ENCODE peak calls at places on chromosomes 16 and 17, in five cellular contexts. T, M, O, Z and I are unnamed samples.

GRCh38 chr16:88700636-88701482 is 5.3 kb downstream of the RNF166 start:
- DNase-seq in O (peak), M (peak), Z (peak), T (peak), I (no peak)

GRCh38 chr17:82168568-82168967 is 44.1 kb downstream of the CCDC57 start:
- DNase-seq in M (no peak), T (no peak), O (no peak), Z (no peak), I (no peak)

GRCh38 chr17:78366109-78366848 is 6.4 kb upstream of the SOCS3 start:
- DNase-seq in Z (no peak), T (no peak), O (no peak), M (no peak), I (no peak)

GRCh38 chr17:36877774-36878173 is 59.5 kb upstream of the LHX1 start:
- DNase-seq in Z (no peak), T (no peak), O (peak), M (no peak), I (peak)

GRCh38 chr16:57432989-57433388 is 14.2 kb downstream of the CIAPIN1 start:
- DNase-seq in T (no peak), M (no peak), O (no peak), Z (no peak), I (no peak)

GRCh38 chr17:42553866-42554249 is 1.1 kb downstream of the HSD17B1 start:
- DNase-seq in T (no peak), M (no peak), O (peak), Z (no peak), I (peak)

GRCh38 chr17:42233994-42234393 is 39.7 kb upstream of the GHDC start:
- DNase-seq in O (no peak), Z (no peak), T (no peak), M (no peak), I (no peak)

GRCh38 chr16:2839650-2840450 is 9.7 kb downstream of the ZG16B start:
- DNase-seq in O (no peak), M (no peak), Z (no peak), T (no peak), I (no peak)

GRCh38 chr16:4847774-4848587 is 700 bp downstream of the UBN1 start:
- DNase-seq in M (no peak), O (peak), Z (peak), T (no peak), I (peak)

GRCh38 chr17:70138309-70138865 is 30.9 kb upstream of the KCNJ2 start:
- DNase-seq in T (no peak), Z (peak), M (no peak), O (peak), I (no peak)

GRCh38 chr16:54077412-54077821 is 209.2 kb downstream of the IRX3 start:
- DNase-seq in M (no peak), T (no peak), O (peak), Z (peak), I (peak)

GRCh38 chr17:57422574-57423164 is 166.3 kb downstream of the MSI2 start:
- DNase-seq in O (peak), T (no peak), Z (peak), M (peak), I (peak)

GRCh38 chr16:87293990-87294389 is 23.2 kb downstream of the C16orf95 start:
- DNase-seq in Z (no peak), O (no peak), T (no peak), M (no peak), I (no peak)

GRCh38 chr16:54402873-54403272 is 116.3 kb upstream of the IRX3 start:
- DNase-seq in M (no peak), Z (no peak), T (no peak), O (no peak), I (no peak)

GRCh38 chr16:29995330-29995910 is at the start of gene HIRIP3:
- DNase-seq in M (peak), Z (peak), O (peak), T (no peak), I (peak)

GRCh38 chr17:60421273-60422161 is 772 bp upstream of the CHCT1 start:
- DNase-seq in Z (no peak), M (peak), O (peak), T (no peak), I (no peak)

GRCh38 chr16:64952177-64952576 is 169.7 kb downstream of the CDH11 start:
- DNase-seq in M (no peak), T (peak), Z (peak), O (peak), I (peak)

GRCh38 chr17:50056217-50056960 is 479 bp downstream of the ITGA3 start:
- DNase-seq in M (no peak), T (no peak), O (peak), Z (peak), I (peak)

GRCh38 chr16:81451753-81452680 is 7.4 kb downstream of the CMIP start:
- DNase-seq in T (no peak), Z (no peak), M (no peak), O (no peak), I (no peak)

GRCh38 chr16:73161977-73162376 is 114.0 kb upstream of the ZFHX3 start:
- DNase-seq in Z (no peak), M (no peak), O (no peak), T (no peak), I (no peak)

GRCh38 chr16:48393843-48394703 is 8.9 kb upstream of the SIAH1 start:
- DNase-seq in M (no peak), O (peak), Z (no peak), T (no peak), I (no peak)

GRCh38 chr17:3890082-3890892 is 2.6 kb downstream of the CAMKK1 start:
- DNase-seq in M (peak), O (peak), Z (peak), T (peak), I (peak)

GRCh38 chr17:69725125-69725524 is 310.6 kb downstream of the MAP2K6 start:
- DNase-seq in O (no peak), M (no peak), T (no peak), Z (no peak), I (no peak)

GRCh38 chr16:17117906-17118577 is 352.7 kb downstream of the XYLT1 start:
- DNase-seq in Z (no peak), M (no peak), T (no peak), O (no peak), I (no peak)

GRCh38 chr16:53740933-53741531 is 37.1 kb downstream of the FTO start:
- DNase-seq in Z (no peak), O (no peak), T (no peak), M (no peak), I (no peak)

GRCh38 chr17:61230461-61230860 is 169.2 kb upstream of the TBX2 start:
- DNase-seq in M (no peak), O (no peak), T (no peak), Z (no peak), I (no peak)

GRCh38 chr17:58006563-58006923 is 503 bp downstream of the SRSF1 start:
- DNase-seq in M (peak), O (peak), T (no peak), Z (peak), I (peak)

GRCh38 chr17:35892091-35892637 is 12.0 kb upstream of the CCL5 start:
- DNase-seq in O (peak), M (no peak), Z (no peak), T (no peak), I (peak)

GRCh38 chr17:43772877-43773648 is 5.7 kb downstream of the DUSP3 start:
- DNase-seq in O (no peak), Z (no peak), T (no peak), M (peak), I (no peak)

GRCh38 chr16:73949574-73950348 is 346.9 kb upstream of the PSMD7 start:
- DNase-seq in M (no peak), Z (peak), T (peak), O (peak), I (peak)

GRCh38 chr17:1485748-1486376 is 6.6 kb downstream of the MYO1C start:
- DNase-seq in T (no peak), O (peak), M (no peak), Z (peak), I (peak)

DNA sequence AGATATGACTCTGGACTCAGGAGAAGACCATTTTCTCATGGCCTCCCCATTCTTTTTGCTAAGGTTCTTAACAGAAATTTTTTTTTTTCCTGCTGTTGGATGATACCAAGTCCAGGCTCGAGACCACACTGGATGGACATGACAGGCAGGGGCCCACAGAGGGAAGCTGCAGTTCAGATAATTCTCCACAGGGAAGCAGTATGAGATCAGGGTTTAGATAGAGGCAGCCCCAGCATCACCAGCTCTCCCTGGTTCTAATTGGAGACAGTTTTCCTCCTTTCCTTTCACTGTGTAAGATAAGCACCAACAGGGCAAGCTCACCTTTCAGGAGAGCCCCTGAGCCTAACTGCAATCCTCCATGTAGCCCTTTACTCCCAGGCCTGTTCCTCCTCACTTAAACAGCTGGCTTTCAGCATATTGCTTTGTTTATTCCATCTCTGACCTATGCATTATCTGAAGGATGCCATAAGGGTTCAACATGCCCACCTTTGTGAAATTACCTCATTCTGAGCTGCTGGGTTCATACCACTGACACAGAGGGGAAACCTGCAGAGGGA is 108.1 kb downstream of the SNX11 start:
- DNase-seq in Z (peak), O (peak), M (no peak), T (no peak), I (peak)
- TF ChIP-seq CTCF in Z (peak), O (peak), M (no peak), T (peak), I (peak)

GRCh38 chr16:19753815-19754643 is 36.0 kb downstream of the IQCK start:
- DNase-seq in T (no peak), M (no peak), O (peak), Z (peak), I (no peak)
- TF ChIP-seq CTCF in T (no peak), M (no peak), O (no peak), Z (no peak), I (no peak)

DNA sequence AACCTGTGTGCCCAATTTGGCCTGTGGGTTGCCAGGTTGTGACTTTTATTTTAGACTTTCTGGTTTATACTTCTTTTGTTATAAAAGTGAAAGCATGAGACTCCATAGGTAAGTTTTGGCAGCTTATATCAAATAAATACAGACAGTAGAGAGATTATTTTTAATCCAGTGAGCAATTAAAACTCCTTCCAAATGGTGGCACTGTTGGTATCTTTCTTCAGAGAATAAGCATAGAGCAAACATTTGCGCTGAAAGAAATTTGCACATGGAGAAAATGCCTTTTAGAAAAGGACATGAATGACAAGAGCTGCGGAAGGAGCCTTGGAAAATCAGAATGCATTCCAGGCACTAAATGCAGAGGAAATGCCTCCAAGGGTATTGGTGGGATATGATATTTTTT is 46.1 kb upstream of the DNAJA2 start:
- DNase-seq in O (peak), Z (no peak), M (no peak), T (no peak), I (peak)
- TF ChIP-seq CTCF in O (peak), Z (peak), M (no peak), T (no peak), I (no peak)

DNA sequence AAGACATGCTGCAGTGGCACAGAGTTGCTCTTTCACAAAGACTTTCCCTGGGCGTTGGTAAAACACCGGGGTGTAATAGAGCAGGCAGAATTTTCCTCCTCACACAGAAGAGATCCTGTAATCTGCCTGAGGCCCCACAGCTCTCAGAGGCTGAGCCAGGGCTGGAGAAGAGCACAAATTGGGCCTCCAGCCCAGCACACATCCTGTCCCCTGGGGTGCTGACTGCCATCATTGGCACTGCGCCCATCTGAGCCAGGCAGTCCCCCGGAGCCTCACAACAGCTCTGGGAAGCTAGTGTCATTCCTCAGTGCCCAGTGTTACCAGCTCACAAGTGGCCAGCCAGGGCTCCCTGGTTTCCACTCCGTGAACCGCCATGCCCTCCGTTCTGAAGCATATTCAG is 119.4 kb downstream of the SOCS1 start:
- DNase-seq in O (peak), T (no peak), Z (peak), M (no peak), I (peak)
- TF ChIP-seq CTCF in O (no peak), T (no peak), Z (no peak), M (no peak), I (no peak)

GRCh38 chr17:40440166-40440565 is 3.1 kb upstream of the IGFBP4 start:
- DNase-seq in Z (no peak), O (no peak), T (no peak), M (no peak), I (no peak)

GRCh38 chr17:40443988-40444899 is 994 bp downstream of the IGFBP4 start:
- DNase-seq in T (no peak), O (peak), Z (no peak), M (no peak), I (no peak)

GRCh38 chr17:40442392-40443195 is 656 bp upstream of the IGFBP4 start:
- DNase-seq in T (no peak), O (peak), M (no peak), Z (no peak), I (no peak)

GRCh38 chr17:40445769-40446468 is 2.7 kb downstream of the IGFBP4 start:
- DNase-seq in O (peak), M (no peak), Z (no peak), T (no peak), I (no peak)

GRCh38 chr17:40443196-40443987 is at the start of gene IGFBP4:
- DNase-seq in Z (peak), T (no peak), O (peak), M (no peak), I (peak)
- TF ChIP-seq CTCF in Z (peak), T (peak), O (no peak), M (peak), I (no peak)

GRCh38 chr16:68367034-68367433 is 56.2 kb downstream of the PRMT7 start:
- DNase-seq in Z (peak), O (peak), M (no peak), T (no peak), I (peak)
- TF ChIP-seq CTCF in Z (peak), O (peak), M (no peak), T (no peak), I (peak)

DNA sequence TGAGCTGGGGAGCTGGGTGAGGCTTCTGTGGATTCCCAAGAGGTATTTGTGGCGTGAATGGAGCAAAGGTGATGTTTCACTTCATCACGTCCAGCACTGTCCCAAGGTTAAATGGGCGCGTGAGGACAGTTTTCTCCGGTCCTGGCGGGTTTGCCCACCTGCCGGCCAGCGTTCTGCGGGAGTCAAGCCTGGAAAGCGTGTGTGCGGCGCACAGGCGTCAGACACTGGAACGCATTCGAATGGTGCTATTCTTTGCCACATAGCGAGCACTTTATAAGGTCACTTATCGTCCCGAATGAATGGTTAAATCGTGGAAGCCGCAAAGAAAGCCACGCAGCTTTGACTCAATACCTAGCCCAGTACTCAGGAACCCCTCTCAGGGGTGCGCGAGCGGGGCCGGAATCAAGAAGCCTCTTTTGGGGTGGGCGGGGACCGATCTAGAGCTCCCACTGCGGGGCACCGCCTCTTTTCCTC is 446 bp upstream of the PSMD11 start:
- DNase-seq in O (no peak), Z (no peak), M (no peak), T (no peak), I (no peak)
- TF ChIP-seq CTCF in O (no peak), Z (no peak), M (no peak), T (no peak), I (no peak)

DNA sequence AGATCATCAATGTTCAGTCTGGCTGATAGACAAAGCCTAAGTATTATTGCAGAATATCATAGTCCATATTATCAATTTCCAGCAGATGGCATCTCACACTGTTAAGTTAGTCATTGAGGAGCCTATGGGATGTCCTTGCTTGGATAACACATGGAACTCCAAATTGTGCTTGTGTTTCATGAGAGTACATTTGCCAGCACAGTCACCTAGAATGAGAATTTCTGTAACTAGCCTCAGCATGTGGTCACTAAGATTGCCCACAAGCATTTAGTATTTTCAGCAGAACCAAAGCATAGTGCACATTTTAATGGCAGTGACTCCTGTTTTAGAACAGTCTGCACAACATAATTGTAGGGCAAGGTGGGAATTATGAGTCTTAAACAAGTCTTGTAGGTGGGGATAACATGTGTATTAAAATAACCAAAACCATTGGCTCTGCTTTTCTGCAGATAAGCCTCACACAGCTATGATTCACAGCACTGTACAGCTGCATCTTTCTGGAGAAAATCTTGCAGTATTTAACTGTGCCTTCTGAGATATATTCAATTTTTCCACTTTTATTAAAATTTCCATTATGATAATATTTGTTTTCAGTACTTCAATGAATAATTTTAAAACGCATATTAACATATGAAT is 882.8 kb upstream of the SOX9 start:
- DNase-seq in M (no peak), Z (peak), O (peak), T (peak), I (peak)
- TF ChIP-seq CTCF in M (no peak), Z (peak), O (no peak), T (no peak), I (peak)